ENCODE peak calls at places on chromosomes 7 and 10, in seven cellular contexts. P is stomach, C is HepG2, O is breast epithelium, I is suprapubic skin, M is endothelial cell of umbilical vein, Q is prostate gland. A is an unnamed sample.

GRCh38 chr10:52639652-52640051 is 132.9 kb downstream of the MBL2 start:
- DNase-seq in P (no peak), C (no peak), O (no peak), I (no peak), M (no peak), Q (no peak), A (no peak)

GRCh38 chr10:13458107-13458761 is 70.6 kb downstream of the BEND7 start:
- DNase-seq in P (no peak), C (no peak), O (no peak), I (no peak), M (no peak), Q (no peak), A (no peak)

GRCh38 chr10:58857251-58857650 is 319.2 kb upstream of the PHYHIPL start:
- DNase-seq in P (no peak), C (no peak), O (no peak), I (no peak), M (no peak), Q (no peak), A (no peak)

GRCh38 chr7:51141451-51141971 is 175.1 kb downstream of the COBL start:
- DNase-seq in P (no peak), C (no peak), O (no peak), I (no peak), M (peak), Q (no peak), A (no peak)

GRCh38 chr7:72292794-72293193 is 119.3 kb downstream of the CALN1 start:
- DNase-seq in P (no peak), C (no peak), O (no peak), I (no peak), M (no peak), Q (no peak), A (no peak)

GRCh38 chr10:3126741-3127342 is 45.7 kb downstream of the PITRM1 start:
- DNase-seq in P (no peak), C (no peak), O (peak), I (no peak), M (no peak), Q (no peak), A (no peak)

GRCh38 chr10:102352066-102352715 is 43.3 kb upstream of the NFKB2 start:
- DNase-seq in P (peak), C (peak), O (no peak), I (no peak), M (peak), Q (peak), A (peak)

GRCh38 chr10:74924251-74924954 is 98.0 kb downstream of the KAT6B start:
- DNase-seq in P (no peak), C (no peak), O (no peak), I (no peak), M (peak), Q (no peak), A (no peak)

GRCh38 chr10:69901623-69902505 is 100.2 kb downstream of the COL13A1 start:
- DNase-seq in P (peak), C (peak), O (no peak), I (no peak), M (peak), Q (peak), A (peak)

GRCh38 chr7:130118294-130118693 is 48.0 kb downstream of the KLHDC10 start:
- DNase-seq in P (no peak), C (no peak), O (no peak), I (no peak), M (no peak), Q (no peak), A (no peak)

GRCh38 chr10:52215745-52216361 is 98.2 kb upstream of the DKK1 start:
- DNase-seq in P (peak), C (peak), O (no peak), I (no peak), M (peak), Q (peak), A (no peak)

GRCh38 chr7:91082854-91083495 is 181.3 kb upstream of the FZD1 start:
- DNase-seq in P (no peak), C (no peak), O (no peak), I (no peak), M (peak), Q (no peak), A (no peak)

GRCh38 chr7:148722340-148723165 is 23.9 kb downstream of the CUL1 start:
- DNase-seq in P (peak), C (peak), O (no peak), I (no peak), M (peak), Q (no peak), A (no peak)

GRCh38 chr7:98996162-98996552 is 117.8 kb downstream of the TRRAP start:
- DNase-seq in P (no peak), C (no peak), O (peak), I (peak), M (no peak), Q (no peak), A (peak)

GRCh38 chr7:83732305-83732704 is 83.4 kb upstream of the SEMA3E start:
- DNase-seq in P (no peak), C (no peak), O (no peak), I (no peak), M (no peak), Q (no peak), A (no peak)

GRCh38 chr10:65787571-65787970 is 1138.3 kb upstream of the LRRTM3 start:
- DNase-seq in P (no peak), C (no peak), O (no peak), I (no peak), M (no peak), Q (no peak), A (no peak)

GRCh38 chr10:65791979-65792378 is 1133.9 kb upstream of the LRRTM3 start:
- DNase-seq in P (no peak), C (no peak), O (no peak), I (no peak), M (no peak), Q (no peak), A (no peak)

GRCh38 chr10:65786279-65786678 is 1139.6 kb upstream of the LRRTM3 start:
- DNase-seq in P (no peak), C (no peak), O (no peak), I (no peak), M (no peak), Q (no peak), A (no peak)
- TF ChIP-seq POLR2AphosphoS5 in P (no peak), C (no peak), O (no peak), I (no peak), M (no peak), Q (no peak), A (no peak)

GRCh38 chr7:137933270-137934017 is 68.4 kb downstream of the CREB3L2 start:
- DNase-seq in P (no peak), C (no peak), O (peak), I (peak), M (peak), Q (no peak), A (no peak)

GRCh38 chr7:137930616-137931015 is 71.3 kb downstream of the CREB3L2 start:
- DNase-seq in P (no peak), C (no peak), O (no peak), I (no peak), M (peak), Q (no peak), A (no peak)

GRCh38 chr7:137934176-137934826 is 67.6 kb downstream of the CREB3L2 start:
- DNase-seq in P (no peak), C (no peak), O (no peak), I (no peak), M (no peak), Q (no peak), A (no peak)

GRCh38 chr7:137931823-137932222 is 70.1 kb downstream of the CREB3L2 start:
- DNase-seq in P (no peak), C (peak), O (no peak), I (no peak), M (no peak), Q (no peak), A (no peak)

GRCh38 chr7:137932881-137933269 is 69.0 kb downstream of the CREB3L2 start:
- DNase-seq in P (no peak), C (no peak), O (no peak), I (no peak), M (peak), Q (no peak), A (no peak)
- TF ChIP-seq POLR2AphosphoS5 in P (peak), C (no peak), O (no peak), I (no peak), M (no peak), Q (no peak), A (no peak)

GRCh38 chr7:40760293-40760964 is 625.6 kb downstream of the SUGCT start:
- DNase-seq in P (no peak), C (peak), O (no peak), I (no peak), M (no peak), Q (no peak), A (no peak)
- TF ChIP-seq POLR2AphosphoS5 in P (no peak), C (no peak), O (no peak), I (no peak), M (no peak), Q (no peak), A (no peak)

GRCh38 chr10:103854265-103854686 is 1.1 kb downstream of the SH3PXD2A start:
- DNase-seq in P (no peak), C (peak), O (no peak), I (no peak), M (no peak), Q (no peak), A (no peak)
- TF ChIP-seq POLR2AphosphoS5 in P (no peak), C (peak), O (no peak), I (no peak), M (no peak), Q (no peak), A (no peak)

DNA sequence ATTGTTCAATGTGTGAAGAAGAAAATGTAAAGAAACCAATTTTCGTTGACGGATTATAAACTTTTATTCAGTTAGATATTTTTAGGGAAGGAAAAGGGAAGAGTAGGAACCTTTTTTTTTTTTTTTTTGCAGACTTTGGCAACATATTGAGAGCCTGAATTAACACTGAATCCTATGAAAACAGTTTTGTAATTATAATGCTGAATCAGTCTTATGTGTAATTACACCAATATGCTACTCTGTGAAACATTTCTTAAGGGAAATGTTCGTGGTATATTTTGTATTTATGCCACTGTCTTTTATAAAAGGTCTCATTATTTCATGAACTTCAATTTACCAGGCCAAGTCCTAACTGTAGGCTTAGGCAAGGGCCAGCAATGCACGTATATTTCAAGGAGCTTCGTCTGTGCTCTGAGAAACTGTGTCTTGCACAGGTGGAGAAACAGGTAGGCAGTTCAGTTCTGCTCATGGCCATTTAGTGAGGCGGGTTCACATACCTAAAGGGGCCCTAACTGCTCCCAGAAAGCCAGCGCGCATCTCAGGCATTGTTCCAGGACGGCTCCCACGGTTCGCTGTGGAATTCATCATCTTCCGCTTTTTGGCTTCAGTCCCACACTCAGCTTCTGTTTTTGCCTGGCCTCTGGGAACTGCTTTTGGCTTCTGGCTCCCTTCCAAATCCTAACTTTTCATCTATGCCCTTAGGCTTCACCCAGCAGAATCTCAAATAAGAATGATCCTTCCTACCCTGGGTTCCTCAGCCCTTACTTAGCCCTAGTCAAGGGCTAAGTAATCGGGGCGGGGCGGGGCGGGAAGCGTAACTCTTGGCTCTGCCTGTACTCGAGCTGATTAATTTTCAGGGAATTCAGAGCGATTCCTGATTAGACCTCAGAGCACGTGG is 106.0 kb downstream of the ST8SIA6 start:
- DNase-seq in P (no peak), C (no peak), O (peak), I (peak), M (peak), Q (peak), A (no peak)
- TF ChIP-seq POLR2AphosphoS5 in P (no peak), C (no peak), O (peak), I (no peak), M (no peak), Q (no peak), A (no peak)

GRCh38 chr7:133572087-133572486 is 319.2 kb downstream of the EXOC4 start:
- DNase-seq in P (no peak), C (no peak), O (no peak), I (no peak), M (no peak), Q (no peak), A (no peak)
- TF ChIP-seq POLR2AphosphoS5 in P (no peak), C (no peak), O (no peak), I (no peak), M (no peak), Q (no peak), A (no peak)

A was measured in GM12891.